ENCODE peak calls at places on chromosomes 11 and 22, in six cellular contexts. One of them, this sample, is unnamed.
A peak's percentile ranks its signal among the peaks of the same experiment; 100 is the strongest.

GRCh38 chr22:49323751-49324415 is 503.8 kb downstream of the BRD1 start:
- DNase-seq in trophoblast cell: no peak
- DNase-seq in H1: no peak
- DNase-seq in neuronal stem cell: no peak
- DNase-seq in mesenchymal stem cell: no peak
- DNase-seq in IMR-90: no peak
- DNase-seq in this sample: peak; percentile 16

GRCh38 chr11:111764621-111765020 is 1.6 kb downstream of the PPP2R1B start:
- DNase-seq in H1: no peak
- DNase-seq in trophoblast cell: no peak
- DNase-seq in mesenchymal stem cell: peak; percentile 37
- DNase-seq in IMR-90: peak; percentile 51
- DNase-seq in neuronal stem cell: no peak
- DNase-seq in this sample: no peak

GRCh38 chr22:22397292-22397870 is 111.2 kb downstream of the ZNF280B start:
- DNase-seq in mesenchymal stem cell: no peak
- DNase-seq in trophoblast cell: peak; percentile 94
- DNase-seq in neuronal stem cell: no peak
- DNase-seq in IMR-90: no peak
- DNase-seq in H1: no peak
- DNase-seq in this sample: no peak

GRCh38 chr11:77374108-77374507 is 72.6 kb upstream of the GDPD4 start:
- DNase-seq in H1: no peak
- DNase-seq in IMR-90: peak; percentile 46
- DNase-seq in mesenchymal stem cell: no peak
- DNase-seq in trophoblast cell: no peak
- DNase-seq in neuronal stem cell: no peak
- DNase-seq in this sample: no peak

GRCh38 chr11:68127791-68128681 is 6.8 kb upstream of the CHKA start:
- DNase-seq in mesenchymal stem cell: peak; percentile 83
- DNase-seq in neuronal stem cell: peak; percentile 78
- DNase-seq in IMR-90: peak; percentile 40
- DNase-seq in H1: peak; percentile 94
- DNase-seq in trophoblast cell: peak; percentile 89
- DNase-seq in this sample: peak; percentile 98

GRCh38 chr11:11786771-11787170 is 55.0 kb upstream of the USP47 start:
- DNase-seq in IMR-90: peak; percentile 40
- DNase-seq in mesenchymal stem cell: peak; percentile 46
- DNase-seq in neuronal stem cell: no peak
- DNase-seq in trophoblast cell: no peak
- DNase-seq in H1: no peak
- DNase-seq in this sample: no peak

GRCh38 chr11:39385911-39386310 is 2073.5 kb downstream of the LRRC4C start:
- DNase-seq in mesenchymal stem cell: no peak
- DNase-seq in trophoblast cell: no peak
- DNase-seq in H1: no peak
- DNase-seq in IMR-90: no peak
- DNase-seq in neuronal stem cell: no peak
- DNase-seq in this sample: no peak

GRCh38 chr22:26751217-26751616 is 93.8 kb downstream of the MIAT start:
- DNase-seq in H1: peak; percentile 91
- DNase-seq in neuronal stem cell: peak; percentile 96
- DNase-seq in trophoblast cell: no peak
- DNase-seq in IMR-90: no peak
- DNase-seq in mesenchymal stem cell: peak; percentile 37
- DNase-seq in this sample: peak; percentile 96

GRCh38 chr11:35802221-35802620 is 139.6 kb downstream of the TRIM44 start:
- DNase-seq in neuronal stem cell: no peak
- DNase-seq in trophoblast cell: no peak
- DNase-seq in IMR-90: no peak
- DNase-seq in mesenchymal stem cell: no peak
- DNase-seq in H1: no peak
- DNase-seq in this sample: no peak

GRCh38 chr22:44683237-44683636 is 18.8 kb upstream of the PRR5 start:
- DNase-seq in trophoblast cell: no peak
- DNase-seq in neuronal stem cell: no peak
- DNase-seq in H1: no peak
- DNase-seq in mesenchymal stem cell: no peak
- DNase-seq in IMR-90: no peak
- DNase-seq in this sample: no peak

GRCh38 chr11:4982678-4983077 is 12.0 kb upstream of the OR51L1 start:
- DNase-seq in trophoblast cell: no peak
- DNase-seq in neuronal stem cell: no peak
- DNase-seq in IMR-90: no peak
- DNase-seq in mesenchymal stem cell: no peak
- DNase-seq in H1: no peak
- DNase-seq in this sample: no peak

GRCh38 chr11:121696177-121696863 is 243.6 kb upstream of the SORL1-AS1 start:
- DNase-seq in mesenchymal stem cell: no peak
- DNase-seq in neuronal stem cell: no peak
- DNase-seq in trophoblast cell: peak; percentile 8
- DNase-seq in H1: no peak
- DNase-seq in IMR-90: no peak
- DNase-seq in this sample: no peak

GRCh38 chr22:46373838-46374662 is 38.5 kb downstream of the TRMU start:
- DNase-seq in trophoblast cell: no peak
- DNase-seq in mesenchymal stem cell: no peak
- DNase-seq in H1: no peak
- DNase-seq in IMR-90: no peak
- DNase-seq in neuronal stem cell: no peak
- DNase-seq in this sample: no peak

GRCh38 chr11:45105233-45105992 is 41.0 kb upstream of the PRDM11 start:
- DNase-seq in H1: peak; percentile 74
- DNase-seq in neuronal stem cell: peak; percentile 79
- DNase-seq in trophoblast cell: peak; percentile 66
- DNase-seq in mesenchymal stem cell: peak; percentile 82
- DNase-seq in IMR-90: peak; percentile 65
- DNase-seq in this sample: peak; percentile 94

GRCh38 chr22:38453065-38453672 is 1.8 kb downstream of the KCNJ4 start:
- DNase-seq in IMR-90: no peak
- DNase-seq in mesenchymal stem cell: no peak
- DNase-seq in H1: no peak
- DNase-seq in trophoblast cell: no peak
- DNase-seq in neuronal stem cell: no peak
- DNase-seq in this sample: no peak

GRCh38 chr22:49764151-49764581 is 63.5 kb downstream of the BRD1 start:
- DNase-seq in mesenchymal stem cell: no peak
- DNase-seq in H1: no peak
- DNase-seq in neuronal stem cell: no peak
- DNase-seq in trophoblast cell: no peak
- DNase-seq in IMR-90: no peak
- DNase-seq in this sample: peak; percentile 45

DNA sequence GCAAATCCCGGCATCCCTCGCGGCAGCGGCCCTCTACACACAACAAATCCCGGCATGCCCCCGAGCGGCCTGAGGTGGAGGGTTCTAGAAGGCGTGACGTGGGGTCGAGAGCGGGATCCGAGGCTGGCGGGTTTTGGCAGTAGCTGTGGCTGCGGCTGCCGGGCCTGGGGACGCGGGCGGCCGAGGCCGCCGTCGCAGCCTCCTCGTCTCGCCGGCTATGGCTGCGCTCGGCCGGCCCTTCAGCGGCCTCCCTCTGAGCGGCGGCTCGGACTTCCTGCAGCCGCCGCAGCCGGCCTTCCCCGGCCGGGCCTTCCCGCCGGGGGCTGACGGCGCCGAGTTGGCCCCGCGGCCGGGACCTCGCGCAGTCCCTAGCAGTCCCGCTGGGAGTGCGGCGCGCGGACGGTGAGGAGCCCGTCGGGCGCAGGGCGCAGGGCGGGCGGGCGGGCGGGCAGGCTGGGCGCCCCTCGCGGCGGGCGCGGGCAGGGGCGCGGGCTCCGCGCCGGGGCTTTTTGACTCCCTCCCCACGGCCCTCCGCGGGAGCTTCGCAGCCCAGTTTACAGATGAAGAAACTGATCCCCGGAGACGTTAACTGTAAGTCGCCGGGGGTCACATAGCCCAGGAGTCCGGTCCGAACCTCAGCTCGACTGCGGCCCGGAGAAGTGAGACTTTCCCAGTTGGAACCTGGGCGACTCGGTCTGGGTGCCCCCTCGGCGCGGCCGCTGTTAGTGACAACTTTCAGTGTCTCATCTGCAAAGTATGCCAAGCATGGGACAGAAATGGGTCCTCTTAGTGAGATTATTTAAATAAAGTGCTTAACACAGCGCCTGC is at the start of gene CCDC117:
- DNase-seq in IMR-90: peak; percentile 95
- DNase-seq in H1: peak; percentile 89
- DNase-seq in trophoblast cell: peak; percentile 92
- DNase-seq in mesenchymal stem cell: peak; percentile 95
- DNase-seq in neuronal stem cell: peak; percentile 87
- DNase-seq in this sample: peak; percentile 96
- H3K4ac ChIP-seq in IMR-90: peak within 1 kb of the TSS; percentile 38
- H3K4ac ChIP-seq in H1: peak within 1 kb of the TSS; percentile 2
- H3K4ac ChIP-seq in trophoblast cell: peak within 1 kb of the TSS; percentile 77
- H3K4ac ChIP-seq in mesenchymal stem cell: peak within 1 kb of the TSS; percentile 91
- H3K4ac ChIP-seq in neuronal stem cell: no peak within 1 kb of the TSS
- H3K4ac ChIP-seq in this sample: no peak within 1 kb of the TSS

GRCh38 chr22:40451230-40451629 is 80.8 kb downstream of the SGSM3 start:
- DNase-seq in IMR-90: no peak
- DNase-seq in H1: no peak
- DNase-seq in trophoblast cell: no peak
- DNase-seq in mesenchymal stem cell: no peak
- DNase-seq in neuronal stem cell: no peak
- DNase-seq in this sample: no peak
- H3K9me3 ChIP-seq in IMR-90: no peaks in the 10 kb centered on the region
- H3K9me3 ChIP-seq in H1: no peaks in the 10 kb centered on the region
- H3K9me3 ChIP-seq in trophoblast cell: no peaks in the 10 kb centered on the region
- H3K9me3 ChIP-seq in mesenchymal stem cell: no peaks in the 10 kb centered on the region
- H3K9me3 ChIP-seq in neuronal stem cell: peaks cover 2% of the 10 kb centered on the region
- H3K9me3 ChIP-seq in this sample: no peaks in the 10 kb centered on the region

DNA sequence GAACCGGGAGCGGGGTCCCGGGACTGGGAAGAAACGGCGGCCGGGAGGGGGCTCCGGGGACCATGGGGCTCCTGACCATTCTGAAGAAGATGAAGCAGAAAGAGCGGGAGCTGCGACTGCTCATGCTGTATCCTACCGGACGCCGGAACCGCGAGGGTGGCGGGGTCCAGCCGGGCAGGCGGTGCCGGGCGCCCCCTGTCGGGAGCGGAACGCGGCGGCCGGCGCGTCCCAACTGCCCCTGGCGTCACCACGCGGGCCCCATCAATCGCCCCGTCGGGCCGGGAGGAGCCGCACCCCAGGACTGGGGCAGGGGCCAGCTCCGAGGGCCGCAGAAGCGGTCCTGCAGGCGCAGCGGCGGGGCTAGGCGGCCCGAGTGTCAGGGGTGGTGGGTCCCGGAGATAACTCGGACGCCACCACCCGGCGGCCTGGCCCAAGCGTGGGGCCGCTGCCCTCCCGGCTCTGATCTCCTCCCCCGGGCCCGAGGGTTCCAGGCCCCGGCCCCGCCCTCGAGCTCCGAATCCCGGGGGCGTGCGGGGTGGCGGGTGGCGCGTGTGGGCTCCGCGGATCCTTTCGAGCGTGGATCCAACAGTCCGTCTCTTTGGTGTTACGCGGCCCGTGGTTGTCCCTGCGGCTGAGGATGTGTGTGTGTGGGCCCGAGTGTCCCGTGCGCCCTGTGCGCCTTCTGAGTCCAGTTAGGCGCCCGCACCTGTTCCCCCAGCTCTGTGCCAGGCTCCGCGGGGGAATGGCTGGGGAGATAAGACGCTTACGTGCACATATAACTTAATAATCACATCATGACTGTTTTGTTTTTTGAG is at the start of gene ARL2:
- DNase-seq in IMR-90: no peak
- DNase-seq in mesenchymal stem cell: no peak
- DNase-seq in neuronal stem cell: no peak
- DNase-seq in trophoblast cell: peak; percentile 15
- DNase-seq in H1: no peak
- DNase-seq in this sample: peak; percentile 42
- H3K4ac ChIP-seq in IMR-90: peak within 1 kb of the TSS; percentile 86
- H3K4ac ChIP-seq in mesenchymal stem cell: peak within 1 kb of the TSS; percentile 94
- H3K4ac ChIP-seq in neuronal stem cell: no peak within 1 kb of the TSS
- H3K4ac ChIP-seq in trophoblast cell: peak within 1 kb of the TSS; percentile 94
- H3K4ac ChIP-seq in H1: peak within 1 kb of the TSS; percentile 65
- H3K4ac ChIP-seq in this sample: no peak within 1 kb of the TSS

DNA sequence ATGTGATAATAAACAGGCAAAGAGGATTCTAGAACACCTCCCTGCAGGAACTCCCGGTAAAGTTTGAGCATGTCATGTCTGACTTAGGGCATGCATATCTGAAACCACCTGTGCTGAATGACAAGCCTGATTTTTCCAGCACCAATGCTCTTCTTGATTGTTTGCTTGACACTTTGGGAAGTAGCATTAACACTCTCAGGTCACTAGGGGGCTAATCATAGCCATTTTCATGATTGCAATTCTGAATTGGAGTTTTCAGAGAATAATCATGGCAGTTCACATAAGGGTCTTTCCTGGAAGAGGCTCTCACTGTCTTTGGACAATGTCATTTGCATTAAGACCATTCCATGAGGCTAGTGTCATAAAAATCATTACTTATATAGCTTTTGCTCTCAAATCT is 234.4 kb upstream of the MTNR1B start:
- DNase-seq in neuronal stem cell: no peak
- DNase-seq in IMR-90: no peak
- DNase-seq in mesenchymal stem cell: no peak
- DNase-seq in H1: no peak
- DNase-seq in trophoblast cell: no peak
- DNase-seq in this sample: no peak
- H3K9me3 ChIP-seq in neuronal stem cell: peaks cover 2% of the 10 kb centered on the region
- H3K9me3 ChIP-seq in IMR-90: no peaks in the 10 kb centered on the region
- H3K9me3 ChIP-seq in mesenchymal stem cell: no peaks in the 10 kb centered on the region
- H3K9me3 ChIP-seq in H1: no peaks in the 10 kb centered on the region
- H3K9me3 ChIP-seq in trophoblast cell: no peaks in the 10 kb centered on the region
- H3K9me3 ChIP-seq in this sample: no peaks in the 10 kb centered on the region

GRCh38 chr11:61814958-61815789 is 1.6 kb downstream of the FADS1 start:
- DNase-seq in mesenchymal stem cell: peak; percentile 97
- DNase-seq in trophoblast cell: peak; percentile 99
- DNase-seq in IMR-90: peak; percentile 95
- DNase-seq in H1: peak; percentile 97
- DNase-seq in neuronal stem cell: peak; percentile 97
- DNase-seq in this sample: peak; percentile 99
- H3K4ac ChIP-seq in mesenchymal stem cell: peak overlapping the region; percentile 97
- H3K4ac ChIP-seq in trophoblast cell: peak overlapping the region; percentile 73
- H3K4ac ChIP-seq in IMR-90: peak overlapping the region; percentile 97
- H3K4ac ChIP-seq in H1: peak overlapping the region; percentile 90
- H3K4ac ChIP-seq in neuronal stem cell: peak overlapping the region; percentile 99
- H3K4ac ChIP-seq in this sample: no peak overlapping the region

GRCh38 chr11:64341429-64341828 is 1.4 kb downstream of the CCDC88B start:
- DNase-seq in H1: no peak
- DNase-seq in trophoblast cell: no peak
- DNase-seq in IMR-90: no peak
- DNase-seq in neuronal stem cell: no peak
- DNase-seq in mesenchymal stem cell: no peak
- DNase-seq in this sample: no peak
- H3K9me3 ChIP-seq in H1: no peaks in the 10 kb centered on the region
- H3K9me3 ChIP-seq in trophoblast cell: peaks cover 3% of the 10 kb centered on the region
- H3K9me3 ChIP-seq in IMR-90: no peaks in the 10 kb centered on the region
- H3K9me3 ChIP-seq in neuronal stem cell: no peaks in the 10 kb centered on the region
- H3K9me3 ChIP-seq in mesenchymal stem cell: no peaks in the 10 kb centered on the region
- H3K9me3 ChIP-seq in this sample: no peaks in the 10 kb centered on the region